ENCODE peak calls at places on chromosome 10, in seven cellular contexts. One of them, this sample, is unnamed.

GRCh38 chr10:78756604-78757442 is 311.9 kb upstream of the ZMIZ1 start:
- DNase-seq in activated T-cell treated with anti-CD3 and anti-CD28 coated beads for 48 hours: no peak
- DNase-seq in stimulated activated CD8-positive, alpha-beta memory T cell treated with anti-CD3 and anti-CD28 coated beads, Interleukin-15, amount 100 ng/mL, for 24 hours: no peak
- DNase-seq in cortex of kidney: no peak
- DNase-seq in endothelial cell: peak; percentile 52
- DNase-seq in left ventricle myocardium inferior: peak; percentile 66
- DNase-seq in Caki2: peak; percentile 91
- DNase-seq in this sample: peak; percentile 98

GRCh38 chr10:21194510-21194993 is 297.4 kb upstream of the NEBL start:
- DNase-seq in Caki2: peak; percentile 61
- DNase-seq in endothelial cell: no peak
- DNase-seq in cortex of kidney: no peak
- DNase-seq in left ventricle myocardium inferior: no peak
- DNase-seq in activated T-cell treated with anti-CD3 and anti-CD28 coated beads for 48 hours: no peak
- DNase-seq in stimulated activated CD8-positive, alpha-beta memory T cell treated with anti-CD3 and anti-CD28 coated beads, Interleukin-15, amount 100 ng/mL, for 24 hours: no peak
- DNase-seq in this sample: no peak

GRCh38 chr10:13775786-13776780 is 189.3 kb downstream of the PRPF18 start:
- DNase-seq in cortex of kidney: no peak
- DNase-seq in endothelial cell: no peak
- DNase-seq in stimulated activated CD8-positive, alpha-beta memory T cell treated with anti-CD3 and anti-CD28 coated beads, Interleukin-15, amount 100 ng/mL, for 24 hours: no peak
- DNase-seq in Caki2: peak; percentile 35
- DNase-seq in left ventricle myocardium inferior: no peak
- DNase-seq in activated T-cell treated with anti-CD3 and anti-CD28 coated beads for 48 hours: no peak
- DNase-seq in this sample: no peak

GRCh38 chr10:49606981-49607535 is 3.1 kb upstream of the SLC18A3 start:
- DNase-seq in left ventricle myocardium inferior: peak; percentile 70
- DNase-seq in endothelial cell: peak; percentile 91
- DNase-seq in cortex of kidney: no peak
- DNase-seq in Caki2: peak; percentile 71
- DNase-seq in stimulated activated CD8-positive, alpha-beta memory T cell treated with anti-CD3 and anti-CD28 coated beads, Interleukin-15, amount 100 ng/mL, for 24 hours: peak; percentile 13
- DNase-seq in activated T-cell treated with anti-CD3 and anti-CD28 coated beads for 48 hours: peak; percentile 66
- DNase-seq in this sample: peak; percentile 91

GRCh38 chr10:80518143-80518806 is 19.4 kb upstream of the SH2D4B start:
- DNase-seq in cortex of kidney: no peak
- DNase-seq in left ventricle myocardium inferior: no peak
- DNase-seq in activated T-cell treated with anti-CD3 and anti-CD28 coated beads for 48 hours: no peak
- DNase-seq in Caki2: no peak
- DNase-seq in endothelial cell: no peak
- DNase-seq in stimulated activated CD8-positive, alpha-beta memory T cell treated with anti-CD3 and anti-CD28 coated beads, Interleukin-15, amount 100 ng/mL, for 24 hours: no peak
- DNase-seq in this sample: no peak

GRCh38 chr10:15169555-15170407 is 1.3 kb upstream of the NMT2 start:
- DNase-seq in endothelial cell: no peak
- DNase-seq in left ventricle myocardium inferior: no peak
- DNase-seq in cortex of kidney: no peak
- DNase-seq in activated T-cell treated with anti-CD3 and anti-CD28 coated beads for 48 hours: peak; percentile 21
- DNase-seq in Caki2: no peak
- DNase-seq in stimulated activated CD8-positive, alpha-beta memory T cell treated with anti-CD3 and anti-CD28 coated beads, Interleukin-15, amount 100 ng/mL, for 24 hours: peak; percentile 3
- DNase-seq in this sample: peak; percentile 12

GRCh38 chr10:35794703-35795102 is 152.6 kb upstream of the FZD8 start:
- DNase-seq in cortex of kidney: no peak
- DNase-seq in endothelial cell: no peak
- DNase-seq in Caki2: no peak
- DNase-seq in activated T-cell treated with anti-CD3 and anti-CD28 coated beads for 48 hours: no peak
- DNase-seq in left ventricle myocardium inferior: peak; percentile 15
- DNase-seq in stimulated activated CD8-positive, alpha-beta memory T cell treated with anti-CD3 and anti-CD28 coated beads, Interleukin-15, amount 100 ng/mL, for 24 hours: no peak
- DNase-seq in this sample: no peak

GRCh38 chr10:91349381-91349780 is 60.8 kb upstream of the HECTD2 start:
- DNase-seq in stimulated activated CD8-positive, alpha-beta memory T cell treated with anti-CD3 and anti-CD28 coated beads, Interleukin-15, amount 100 ng/mL, for 24 hours: no peak
- DNase-seq in cortex of kidney: no peak
- DNase-seq in activated T-cell treated with anti-CD3 and anti-CD28 coated beads for 48 hours: no peak
- DNase-seq in endothelial cell: peak; percentile 17
- DNase-seq in left ventricle myocardium inferior: no peak
- DNase-seq in Caki2: no peak
- DNase-seq in this sample: peak; percentile 89

GRCh38 chr10:101007915-101008822 is 8.6 kb downstream of the LZTS2 start:
- DNase-seq in cortex of kidney: no peak
- DNase-seq in left ventricle myocardium inferior: no peak
- DNase-seq in stimulated activated CD8-positive, alpha-beta memory T cell treated with anti-CD3 and anti-CD28 coated beads, Interleukin-15, amount 100 ng/mL, for 24 hours: no peak
- DNase-seq in Caki2: no peak
- DNase-seq in endothelial cell: no peak
- DNase-seq in activated T-cell treated with anti-CD3 and anti-CD28 coated beads for 48 hours: no peak
- DNase-seq in this sample: no peak

GRCh38 chr10:87733081-87733480 is 73.4 kb downstream of the PAPSS2 start:
- DNase-seq in cortex of kidney: no peak
- DNase-seq in activated T-cell treated with anti-CD3 and anti-CD28 coated beads for 48 hours: no peak
- DNase-seq in left ventricle myocardium inferior: no peak
- DNase-seq in endothelial cell: no peak
- DNase-seq in stimulated activated CD8-positive, alpha-beta memory T cell treated with anti-CD3 and anti-CD28 coated beads, Interleukin-15, amount 100 ng/mL, for 24 hours: no peak
- DNase-seq in Caki2: no peak
- DNase-seq in this sample: no peak

GRCh38 chr10:44745920-44746319 is 165.2 kb upstream of the TMEM72 start:
- DNase-seq in stimulated activated CD8-positive, alpha-beta memory T cell treated with anti-CD3 and anti-CD28 coated beads, Interleukin-15, amount 100 ng/mL, for 24 hours: no peak
- DNase-seq in activated T-cell treated with anti-CD3 and anti-CD28 coated beads for 48 hours: no peak
- DNase-seq in cortex of kidney: no peak
- DNase-seq in Caki2: peak; percentile 60
- DNase-seq in left ventricle myocardium inferior: no peak
- DNase-seq in endothelial cell: no peak
- DNase-seq in this sample: no peak

GRCh38 chr10:28077889-28078288 is 79.0 kb upstream of the ODAD2 start:
- DNase-seq in stimulated activated CD8-positive, alpha-beta memory T cell treated with anti-CD3 and anti-CD28 coated beads, Interleukin-15, amount 100 ng/mL, for 24 hours: no peak
- DNase-seq in Caki2: peak; percentile 26
- DNase-seq in activated T-cell treated with anti-CD3 and anti-CD28 coated beads for 48 hours: no peak
- DNase-seq in endothelial cell: no peak
- DNase-seq in cortex of kidney: no peak
- DNase-seq in left ventricle myocardium inferior: no peak
- DNase-seq in this sample: no peak

GRCh38 chr10:79137826-79138225 is 69.1 kb downstream of the ZMIZ1 start:
- DNase-seq in stimulated activated CD8-positive, alpha-beta memory T cell treated with anti-CD3 and anti-CD28 coated beads, Interleukin-15, amount 100 ng/mL, for 24 hours: no peak
- DNase-seq in endothelial cell: no peak
- DNase-seq in cortex of kidney: no peak
- DNase-seq in Caki2: no peak
- DNase-seq in activated T-cell treated with anti-CD3 and anti-CD28 coated beads for 48 hours: peak; percentile 31
- DNase-seq in left ventricle myocardium inferior: peak; percentile 57
- DNase-seq in this sample: no peak

This sample was measured in cardiac muscle cell.